ENCODE peak calls at places on chromosome 18, in six cellular contexts. G is mammary epithelial cell, C is IMR-90, M is right lobe of liver, H is cardiac muscle cell, Y is GM23338. L is an unnamed sample. For H3K27me3, the result is how much of the 10 kb centered on the place peaks cover.

GRCh38 chr18:2880473-2880872 is 33.7 kb downstream of the EMILIN2 start:
- DNase-seq in M (no peak), G (no peak), H (no peak), Y (peak), C (no peak), L (no peak)

GRCh38 chr18:49238433-49239042 is 221.9 kb downstream of the DYM start:
- DNase-seq in Y (peak), C (peak), M (no peak), H (peak), G (no peak), L (no peak)

GRCh38 chr18:2984703-2985261 is 28.2 kb downstream of the LPIN2 start:
- DNase-seq in C (no peak), G (peak), M (peak), Y (no peak), H (no peak), L (no peak)

GRCh38 chr18:58512161-58512581 is 116.7 kb downstream of the ALPK2 start:
- DNase-seq in C (no peak), H (no peak), G (no peak), M (no peak), Y (peak), L (no peak)

GRCh38 chr18:50750546-50750945 is 69.3 kb downstream of the MRO start:
- DNase-seq in C (no peak), G (no peak), H (no peak), Y (no peak), M (no peak), L (no peak)

GRCh38 chr18:70243131-70243530 is 37.6 kb upstream of the RTTN start:
- DNase-seq in C (no peak), Y (no peak), M (no peak), H (no peak), G (no peak), L (no peak)

GRCh38 chr18:11512096-11513030 is 97.0 kb upstream of the SLC35G4 start:
- DNase-seq in Y (peak), C (no peak), M (no peak), H (no peak), G (peak), L (no peak)

GRCh38 chr18:11925800-11926481 is 17.8 kb upstream of the MPPE1 start:
- DNase-seq in M (no peak), Y (no peak), H (no peak), G (no peak), C (no peak), L (no peak)

GRCh38 chr18:70454705-70455322 is 166.0 kb downstream of the SOCS6 start:
- DNase-seq in G (peak), C (peak), M (no peak), H (peak), Y (peak), L (no peak)

GRCh38 chr18:36828157-36828629 is 609 bp downstream of the TPGS2 start:
- DNase-seq in G (peak), M (no peak), Y (peak), H (no peak), C (peak), L (peak)

GRCh38 chr18:79402977-79403722 is 7.4 kb downstream of the NFATC1 start:
- DNase-seq in H (no peak), Y (no peak), C (no peak), G (peak), M (peak), L (peak)
- H3K4me3 ChIP-seq in H (no peak), Y (no peak), C (no peak), G (no peak), M (no peak), L (peak)

DNA sequence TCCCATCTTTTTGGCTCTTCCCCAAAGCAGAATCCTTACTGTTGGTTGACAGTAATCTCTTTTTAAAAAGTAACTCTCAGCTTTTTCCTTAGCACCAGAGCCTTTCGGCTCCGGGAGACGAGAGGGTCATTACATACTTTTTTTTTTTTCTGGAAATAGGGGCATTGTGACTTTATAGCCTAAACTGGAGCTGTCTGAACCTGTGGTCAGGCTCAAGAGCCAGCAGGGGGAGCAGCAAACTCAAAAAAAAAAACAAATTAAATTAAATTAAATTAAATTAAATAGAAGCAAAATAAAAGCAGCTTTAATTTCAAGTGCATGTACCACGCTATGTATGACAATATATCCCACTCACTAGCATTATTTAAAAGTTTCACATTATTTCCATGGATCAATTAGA is 156.6 kb downstream of the DTNA start:
- DNase-seq in G (no peak), Y (peak), H (no peak), M (no peak), C (peak), L (no peak)
- TF ChIP-seq CTCF in G (peak), Y (peak), H (peak), M (no peak), C (peak), L (peak)

GRCh38 chr18:23688528-23688927 is 725 bp upstream of the LAMA3 start:
- DNase-seq in Y (no peak), H (no peak), M (no peak), C (no peak), G (no peak), L (no peak)
- H3K27me3 ChIP-seq in Y (under half), H (half or more), M (under half), C (under half), G (under half), L (under half)

DNA sequence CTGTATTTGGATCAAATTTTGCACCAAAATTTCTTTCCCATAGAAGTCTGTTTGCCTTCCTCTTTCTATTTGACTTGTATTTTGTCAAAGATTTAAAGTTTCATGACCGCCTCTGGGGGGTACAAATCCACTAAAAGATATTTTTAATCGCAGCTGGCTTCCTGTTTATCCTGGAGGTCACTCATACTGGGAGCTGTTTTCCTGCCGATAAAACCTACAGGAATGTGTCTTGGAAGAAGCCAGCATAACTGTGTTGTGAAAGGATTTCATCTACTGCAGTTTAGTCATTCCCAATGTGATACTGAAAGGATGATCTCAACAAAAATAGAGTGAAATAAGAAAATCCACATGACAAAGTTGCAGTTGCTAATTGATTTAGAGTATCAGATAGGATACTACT is 184.0 kb downstream of the RIT2 start:
- DNase-seq in C (peak), H (no peak), G (no peak), M (no peak), Y (no peak), L (no peak)
- H3K4me3 ChIP-seq in C (no peak), H (no peak), G (no peak), M (no peak), Y (no peak), L (no peak)

GRCh38 chr18:6728318-6728717 is 1.2 kb upstream of the ARHGAP28 start:
- DNase-seq in H (no peak), Y (no peak), C (no peak), G (no peak), M (no peak), L (no peak)

GRCh38 chr18:6732952-6733351 is 3.4 kb downstream of the ARHGAP28 start:
- DNase-seq in H (no peak), C (no peak), Y (peak), M (no peak), G (no peak), L (no peak)

GRCh38 chr18:6728809-6729246 is 688 bp upstream of the ARHGAP28 start:
- DNase-seq in C (no peak), Y (no peak), G (no peak), M (no peak), H (no peak), L (no peak)

GRCh38 chr18:6731197-6731596 is 1.7 kb downstream of the ARHGAP28 start:
- DNase-seq in G (peak), Y (peak), H (no peak), C (peak), M (no peak), L (no peak)

DNA sequence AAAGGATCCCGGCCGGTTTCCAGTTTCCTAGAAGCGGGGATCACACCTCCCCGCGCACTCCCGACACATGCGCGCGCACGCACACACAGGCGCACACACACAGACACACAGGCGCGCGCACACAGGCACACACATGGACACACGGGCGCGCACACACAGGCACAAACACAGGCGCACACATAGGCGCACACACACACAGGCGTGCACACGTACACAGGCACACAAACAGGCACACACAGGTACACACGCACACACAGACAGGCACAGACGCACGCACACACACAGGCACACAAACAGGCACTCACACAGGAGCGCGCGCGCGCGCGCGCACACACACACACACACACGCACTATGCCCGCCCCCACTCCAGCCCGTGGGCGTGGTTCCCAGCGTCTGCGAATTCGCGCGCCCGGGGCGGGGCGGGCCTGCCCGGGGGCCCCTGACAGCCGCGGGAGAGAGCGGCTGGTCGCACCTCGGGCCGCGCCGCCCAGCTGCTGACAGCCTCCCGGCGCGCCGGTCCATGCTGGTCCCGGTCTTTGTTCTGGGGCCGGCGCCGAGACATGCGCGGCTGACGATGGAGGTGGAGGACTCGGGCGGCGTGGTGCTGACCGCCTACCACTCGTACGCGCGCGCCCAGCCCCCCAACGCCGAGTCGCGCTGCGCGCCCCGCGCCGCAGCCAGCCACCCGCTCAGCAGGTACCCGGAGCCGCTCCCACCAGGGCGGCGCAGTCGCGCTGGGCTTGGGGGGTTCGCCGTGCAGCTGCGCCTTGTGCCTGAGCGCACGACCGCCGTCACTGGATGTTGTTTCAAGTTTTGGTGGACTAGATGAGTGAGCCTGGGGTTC is at the start of gene ARHGAP28:
- DNase-seq in G (peak), C (peak), H (peak), Y (peak), M (peak), L (peak)
- TF ChIP-seq CTCF in G (peak), C (peak), H (peak), Y (peak), M (no peak), L (peak)

GRCh38 chr18:33627114-33627513 is 49.1 kb downstream of the ASXL3 start:
- DNase-seq in M (no peak), C (no peak), Y (no peak), G (no peak), H (no peak), L (no peak)

GRCh38 chr18:33630476-33630875 is 52.5 kb downstream of the ASXL3 start:
- DNase-seq in C (no peak), Y (no peak), H (no peak), G (no peak), M (no peak), L (no peak)
- H3K27me3 ChIP-seq in C (under half), Y (under half), H (under half), G (under half), M (under half), L (under half)

DNA sequence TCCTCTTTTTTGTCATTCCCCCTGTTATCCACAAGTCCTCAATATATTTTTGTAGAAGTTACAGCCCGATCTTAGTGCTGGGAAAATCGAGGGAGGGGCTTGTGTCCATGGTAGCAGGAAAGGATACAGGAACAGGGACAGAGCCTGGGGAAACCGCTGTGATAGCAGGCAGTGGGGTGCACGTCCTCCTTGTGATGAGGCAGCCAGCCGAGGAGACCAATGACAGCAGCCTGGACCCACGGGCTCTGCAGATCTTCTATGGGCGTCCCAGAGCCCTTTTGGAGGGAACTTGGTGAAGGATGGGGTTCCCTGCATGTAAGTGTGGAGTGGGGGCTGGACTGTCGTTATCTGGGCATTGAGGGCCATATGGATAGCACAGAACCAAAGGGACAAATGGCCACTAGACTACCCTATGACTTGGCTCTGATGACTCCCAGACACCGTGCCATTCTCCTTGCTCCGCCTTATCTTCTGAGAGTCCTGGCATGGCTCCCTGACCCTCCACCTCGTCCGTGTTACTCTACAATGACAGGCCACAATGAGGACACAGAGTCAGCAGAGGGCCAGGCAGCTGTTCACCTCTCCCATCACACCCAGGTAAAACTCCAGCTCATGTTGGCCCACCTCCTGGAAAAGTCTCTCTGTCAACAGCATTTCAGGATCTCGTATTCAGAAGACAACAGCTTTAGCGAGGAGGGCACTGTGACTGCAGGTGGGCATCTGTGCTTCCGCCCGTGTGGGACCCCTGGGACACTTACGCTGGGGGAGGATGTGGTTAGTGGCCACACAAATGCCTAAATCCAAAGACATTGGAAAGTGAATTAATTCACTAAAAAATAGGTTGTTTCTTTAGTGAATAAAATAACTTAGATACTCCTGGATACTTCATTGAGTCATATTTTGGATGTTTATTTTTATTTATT is 100.1 kb downstream of the VAPA start:
- DNase-seq in Y (no peak), G (no peak), H (no peak), C (no peak), M (no peak), L (no peak)
- H3K4me3 ChIP-seq in Y (no peak), G (no peak), H (no peak), C (no peak), M (no peak), L (no peak)

GRCh38 chr18:25282282-25282681 is 69.7 kb downstream of the ZNF521 start:
- DNase-seq in Y (no peak), G (no peak), M (no peak), H (peak), C (no peak), L (no peak)
- TF ChIP-seq CTCF in Y (no peak), G (no peak), M (no peak), H (no peak), C (no peak), L (no peak)

L was measured in psoas muscle.